ENCODE peak calls at places on chromosomes 6 and 20, in ten cellular contexts. Y is endothelial cell of umbilical vein, S is ovary, I is astrocyte, J is uterus, B is neuronal stem cell, G is SJSA1, P is IMR-90, U is PC-9, H is gastrocnemius medialis. D is an unnamed sample.

GRCh38 chr20:16415079-16415478 is 158.2 kb downstream of the KIF16B start:
- DNase-seq in B (no peak), Y (no peak), I (no peak), G (no peak), P (peak; percentile 54), H (no peak), J (no peak), U (no peak), S (no peak), D (no peak)

GRCh38 chr6:101403566-101403965 is 10.1 kb downstream of the GRIK2 start:
- DNase-seq in H (no peak), S (no peak), P (peak; percentile 21), Y (no peak), J (no peak), G (no peak), B (no peak), I (no peak), U (no peak), D (no peak)

GRCh38 chr6:19269341-19269898 is 567.8 kb upstream of the ID4 start:
- DNase-seq in Y (no peak), J (no peak), G (no peak), H (no peak), S (no peak), B (no peak), I (no peak), P (no peak), U (peak; percentile 92), D (no peak)

GRCh38 chr6:34602318-34603111 is 46.4 kb upstream of the SPDEF start:
- DNase-seq in U (peak; percentile 36), I (peak; percentile 15), Y (no peak), H (peak; percentile 63), J (no peak), P (peak; percentile 28), B (no peak), S (no peak), G (no peak), D (no peak)

GRCh38 chr6:35363293-35363750 is 21.0 kb downstream of the PPARD start:
- DNase-seq in J (no peak), Y (no peak), B (no peak), I (peak; percentile 51), H (peak; percentile 66), S (no peak), G (no peak), U (no peak), P (peak; percentile 39), D (no peak)

GRCh38 chr6:4776967-4777925 is 1.0 kb downstream of the CDYL start:
- DNase-seq in S (peak; percentile 22), H (no peak), U (no peak), Y (peak; percentile 48), I (peak; percentile 27), J (peak; percentile 24), B (no peak), P (peak; percentile 39), G (no peak), D (no peak)

GRCh38 chr6:142542704-142543233 is 241.0 kb downstream of the ADGRG6 start:
- DNase-seq in P (peak; percentile 81), G (no peak), B (no peak), J (peak; percentile 70), H (no peak), U (no peak), Y (no peak), S (peak; percentile 75), I (peak; percentile 79), D (no peak)

GRCh38 chr6:53906842-53907241 is 112.0 kb downstream of the LRRC1 start:
- DNase-seq in B (no peak), G (no peak), Y (no peak), J (no peak), P (peak; percentile 39), U (no peak), I (no peak), S (peak; percentile 56), H (no peak), D (no peak)

GRCh38 chr6:10395946-10396577 is 18.8 kb downstream of the TFAP2A start:
- DNase-seq in P (no peak), G (no peak), I (no peak), S (no peak), Y (no peak), B (no peak), H (no peak), J (no peak), U (no peak), D (no peak)

GRCh38 chr6:18185624-18186023 is 30.4 kb downstream of the KDM1B start:
- DNase-seq in P (no peak), I (no peak), J (no peak), Y (no peak), S (no peak), H (no peak), B (no peak), U (no peak), G (no peak), D (no peak)

GRCh38 chr20:60962367-60963045 is 289.6 kb upstream of the CDH4 start:
- DNase-seq in J (no peak), H (no peak), P (no peak), G (no peak), B (no peak), I (no peak), Y (no peak), U (no peak), S (no peak), D (no peak)

GRCh38 chr6:55405474-55406220 is 78.4 kb downstream of the GFRAL start:
- DNase-seq in P (no peak), J (no peak), B (no peak), U (no peak), H (no peak), G (no peak), Y (no peak), I (no peak), S (no peak), D (no peak)

GRCh38 chr20:309306-309840 is 12.0 kb downstream of the ZCCHC3 start:
- DNase-seq in Y (no peak), G (no peak), J (no peak), U (no peak), H (no peak), S (no peak), I (no peak), B (no peak), P (peak; percentile 29), D (no peak)

GRCh38 chr6:87722831-87723726 is 21.0 kb upstream of the AKIRIN2 start:
- DNase-seq in B (peak; percentile 56), U (peak; percentile 91), P (peak; percentile 95), G (peak; percentile 89), J (no peak), S (no peak), Y (peak; percentile 51), H (peak; percentile 84), I (peak; percentile 95), D (peak; percentile 29)

GRCh38 chr6:127267742-127268588 is 1.3 kb downstream of the RNF146 start:
- DNase-seq in S (no peak), G (no peak), U (no peak), H (no peak), J (no peak), P (no peak), Y (peak; percentile 42), B (no peak), I (no peak), D (no peak)
- H3K4me1 ChIP-seq in S (peaks cover 1% of the 10 kb centered on the region), G (peaks cover 12% of the 10 kb centered on the region), U (peaks cover 30% of the 10 kb centered on the region), H (peaks cover 49% of the 10 kb centered on the region), J (no peaks in the 10 kb centered on the region), P (no peaks in the 10 kb centered on the region), Y (peaks cover 20% of the 10 kb centered on the region), B (no peaks in the 10 kb centered on the region), I (peaks cover 6% of the 10 kb centered on the region), D (peaks cover 31% of the 10 kb centered on the region)

GRCh38 chr6:152975204-152975915 is 7.5 kb downstream of the FBXO5 start:
- DNase-seq in P (no peak), U (no peak), G (no peak), J (no peak), I (no peak), S (no peak), H (no peak), Y (no peak), B (no peak), D (no peak)

GRCh38 chr6:152979116-152979515 is 3.7 kb downstream of the FBXO5 start:
- DNase-seq in B (no peak), G (no peak), S (no peak), I (no peak), H (no peak), P (no peak), U (no peak), J (no peak), Y (no peak), D (no peak)

GRCh38 chr6:152976749-152977148 is 6.1 kb downstream of the FBXO5 start:
- DNase-seq in H (no peak), B (no peak), Y (no peak), I (no peak), P (no peak), S (no peak), G (no peak), U (no peak), J (no peak), D (no peak)

GRCh38 chr6:152980656-152981055 is 2.2 kb downstream of the FBXO5 start:
- DNase-seq in I (no peak), B (no peak), S (no peak), J (no peak), Y (no peak), G (no peak), P (no peak), U (no peak), H (no peak), D (no peak)

GRCh38 chr6:152978058-152978457 is 4.8 kb downstream of the FBXO5 start:
- DNase-seq in I (no peak), G (no peak), B (no peak), S (no peak), Y (peak; percentile 39), J (no peak), H (no peak), U (no peak), P (peak; percentile 46), D (no peak)
- H3K4me1 ChIP-seq in I (no peaks in the 10 kb centered on the region), G (peaks cover 49% of the 10 kb centered on the region), B (peaks cover 9% of the 10 kb centered on the region), S (peaks cover 3% of the 10 kb centered on the region), Y (peaks cover 37% of the 10 kb centered on the region), J (no peaks in the 10 kb centered on the region), H (peaks cover 8% of the 10 kb centered on the region), U (peaks cover 26% of the 10 kb centered on the region), P (peaks cover 5% of the 10 kb centered on the region), D (peaks cover 18% of the 10 kb centered on the region)

GRCh38 chr6:90183587-90184333 is 112.9 kb downstream of the BACH2 start:
- DNase-seq in J (no peak), S (no peak), P (no peak), I (peak; percentile 59), Y (no peak), U (no peak), B (no peak), H (no peak), G (no peak), D (no peak)
- H3K4me1 ChIP-seq in J (peaks cover 4% of the 10 kb centered on the region), S (no peaks in the 10 kb centered on the region), P (peaks cover 6% of the 10 kb centered on the region), I (peaks cover 9% of the 10 kb centered on the region), Y (peaks cover 10% of the 10 kb centered on the region), U (no peaks in the 10 kb centered on the region), B (peaks cover 3% of the 10 kb centered on the region), H (peaks cover 57% of the 10 kb centered on the region), G (peaks cover 28% of the 10 kb centered on the region), D (peaks cover 1% of the 10 kb centered on the region)

GRCh38 chr20:56506103-56506502 is 18.4 kb upstream of the FAM209A start:
- DNase-seq in Y (peak; percentile 75), S (no peak), P (no peak), B (no peak), G (no peak), J (no peak), I (no peak), H (no peak), U (no peak), D (no peak)

GRCh38 chr20:56503911-56504310 is 20.6 kb upstream of the FAM209A start:
- DNase-seq in S (no peak), H (no peak), I (no peak), J (no peak), U (no peak), B (no peak), G (no peak), Y (no peak), P (no peak), D (no peak)

GRCh38 chr20:56504373-56505005 is 20.1 kb upstream of the FAM209A start:
- DNase-seq in J (no peak), P (no peak), S (no peak), H (no peak), I (no peak), B (no peak), Y (no peak), U (no peak), G (no peak), D (no peak)

GRCh38 chr20:56501116-56501515 is 23.4 kb upstream of the FAM209A start:
- DNase-seq in S (no peak), P (no peak), U (no peak), J (no peak), Y (no peak), I (no peak), B (no peak), H (no peak), G (no peak), D (no peak)
- H3K4me1 ChIP-seq in S (peaks cover 1% of the 10 kb centered on the region), P (no peaks in the 10 kb centered on the region), U (no peaks in the 10 kb centered on the region), J (no peaks in the 10 kb centered on the region), Y (peaks cover 10% of the 10 kb centered on the region), I (no peaks in the 10 kb centered on the region), B (no peaks in the 10 kb centered on the region), H (no peaks in the 10 kb centered on the region), G (no peaks in the 10 kb centered on the region), D (no peaks in the 10 kb centered on the region)

D was measured in thoracic aorta.